ENCODE peak calls at places on chromosomes 4 and X, in five cellular contexts. H is HFF-Myc, Q is endothelial cell, K is dorsolateral prefrontal cortex, E is left ventricle myocardium inferior. B is an unnamed sample.

GRCh38 chr4:67879486-67879885 is 4.3 kb downstream of the TMPRSS11D start:
- DNase-seq in K (no peak), Q (no peak), E (no peak), H (no peak), B (no peak)

GRCh38 chr4:73832651-73833237 is 3.7 kb upstream of the CXCL6 start:
- DNase-seq in H (no peak), E (no peak), K (no peak), Q (no peak), B (no peak)

GRCh38 chrX:134999469-134999868 is 8.7 kb downstream of the SMIM10 start:
- DNase-seq in Q (no peak), K (no peak), E (no peak), H (no peak), B (no peak)

GRCh38 chr4:8120518-8120917 is 38.1 kb downstream of the ABLIM2 start:
- DNase-seq in K (no peak), H (no peak), E (no peak), Q (no peak), B (no peak)

GRCh38 chr4:137768196-137768595 is 235.9 kb upstream of the PCDH18 start:
- DNase-seq in Q (no peak), H (no peak), E (no peak), K (no peak), B (no peak)

GRCh38 chr4:142567199-142567598 is 278.9 kb downstream of the INPP4B start:
- DNase-seq in E (no peak), H (no peak), Q (no peak), K (no peak), B (no peak)

GRCh38 chr4:67030636-67031035 is 514.7 kb downstream of the CENPC start:
- DNase-seq in Q (no peak), H (no peak), K (no peak), E (no peak), B (no peak)

GRCh38 chrX:103688949-103689348 is 2.5 kb upstream of the MORF4L2 start:
- DNase-seq in Q (no peak), H (no peak), K (no peak), E (no peak), B (no peak)

GRCh38 chrX:37470711-37471110 is 100.8 kb upstream of the LANCL3 start:
- DNase-seq in H (no peak), Q (no peak), K (no peak), E (no peak), B (no peak)

GRCh38 chr4:37914539-37914938 is 23.7 kb downstream of the TBC1D1 start:
- DNase-seq in H (no peak), K (no peak), Q (no peak), E (no peak), B (no peak)

GRCh38 chr4:151786158-151786495 is 25.3 kb upstream of the GATB start:
- DNase-seq in H (no peak), Q (no peak), E (no peak), K (no peak), B (no peak)

GRCh38 chr4:24042094-24042493 is 152.2 kb upstream of the PPARGC1A start:
- DNase-seq in E (no peak), H (peak; percentile 88), K (no peak), Q (no peak), B (no peak)

GRCh38 chr4:87270144-87270543 is 49.7 kb upstream of the KLHL8 start:
- DNase-seq in K (no peak), E (no peak), Q (peak; percentile 5), H (peak; percentile 3), B (peak; percentile 8)

GRCh38 chrX:135931644-135932487 is 38.4 kb downstream of the SAGE1 start:
- DNase-seq in Q (peak; percentile 54), E (peak; percentile 12), H (peak; percentile 1), K (peak; percentile 51), B (peak; percentile 52)

GRCh38 chrX:137563681-137564651 is 2.0 kb upstream of the ZIC3 start:
- DNase-seq in H (no peak), K (no peak), Q (no peak), E (no peak), B (no peak)

GRCh38 chr4:70768301-70768948 is 46.7 kb downstream of the RUFY3 start:
- DNase-seq in H (no peak), Q (no peak), K (no peak), E (no peak), B (no peak)

GRCh38 chrX:10966057-10966456 is 145.1 kb upstream of the HCCS start:
- DNase-seq in Q (no peak), E (no peak), H (no peak), K (no peak), B (no peak)

GRCh38 chrX:36431819-36432218 is 512.3 kb downstream of the CFAP47 start:
- DNase-seq in K (no peak), E (no peak), H (no peak), Q (no peak), B (no peak)

GRCh38 chrX:136275553-136275952 is 24.4 kb upstream of the MAP7D3 start:
- DNase-seq in K (no peak), Q (no peak), H (no peak), E (no peak), B (no peak)

GRCh38 chr4:155759372-155760252 is 791 bp downstream of the GUCY1B1 start:
- DNase-seq in Q (peak; percentile 42), H (no peak), E (peak; percentile 86), K (peak; percentile 75), B (peak; percentile 50)

GRCh38 chr4:112127048-112127637 is 18.1 kb upstream of the FAM241A start:
- DNase-seq in H (no peak), E (no peak), Q (no peak), K (no peak), B (no peak)

GRCh38 chr4:22091351-22091731 is 142.8 kb upstream of the KCNIP4 start:
- DNase-seq in E (no peak), Q (no peak), H (no peak), K (no peak), B (no peak)

GRCh38 chr4:144699565-144699964 is 53.6 kb downstream of the HHIP start:
- DNase-seq in K (no peak), Q (no peak), H (no peak), E (no peak), B (no peak)

GRCh38 chr4:4578981-4579380 is 37.1 kb upstream of the STX18 start:
- DNase-seq in E (no peak), K (no peak), Q (no peak), H (no peak), B (peak; percentile 47)

GRCh38 chr4:48681856-48682255 is 98.2 kb downstream of the FRYL start:
- DNase-seq in H (no peak), E (no peak), Q (no peak), K (no peak), B (no peak)

GRCh38 chr4:128782076-128782715 is 27.3 kb upstream of the JADE1 start:
- DNase-seq in E (peak; percentile 29), H (no peak), K (no peak), Q (no peak), B (no peak)

GRCh38 chr4:80035336-80035735 is 37.7 kb downstream of the ANTXR2 start:
- DNase-seq in E (no peak), H (no peak), K (no peak), Q (peak; percentile 29), B (no peak)

GRCh38 chrX:123698979-123699378 is 33.9 kb downstream of the THOC2 start:
- DNase-seq in H (no peak), E (no peak), K (no peak), Q (no peak), B (no peak)

GRCh38 chrX:123695242-123695641 is 37.6 kb downstream of the THOC2 start:
- DNase-seq in H (no peak), E (no peak), Q (no peak), K (no peak), B (no peak)

GRCh38 chrX:123696334-123696733 is 36.5 kb downstream of the THOC2 start:
- DNase-seq in H (no peak), K (no peak), E (no peak), Q (no peak), B (no peak)
- TF ChIP-seq CTCF in H (no peak), K (no peak), E (no peak), Q (no peak), B (no peak)

DNA sequence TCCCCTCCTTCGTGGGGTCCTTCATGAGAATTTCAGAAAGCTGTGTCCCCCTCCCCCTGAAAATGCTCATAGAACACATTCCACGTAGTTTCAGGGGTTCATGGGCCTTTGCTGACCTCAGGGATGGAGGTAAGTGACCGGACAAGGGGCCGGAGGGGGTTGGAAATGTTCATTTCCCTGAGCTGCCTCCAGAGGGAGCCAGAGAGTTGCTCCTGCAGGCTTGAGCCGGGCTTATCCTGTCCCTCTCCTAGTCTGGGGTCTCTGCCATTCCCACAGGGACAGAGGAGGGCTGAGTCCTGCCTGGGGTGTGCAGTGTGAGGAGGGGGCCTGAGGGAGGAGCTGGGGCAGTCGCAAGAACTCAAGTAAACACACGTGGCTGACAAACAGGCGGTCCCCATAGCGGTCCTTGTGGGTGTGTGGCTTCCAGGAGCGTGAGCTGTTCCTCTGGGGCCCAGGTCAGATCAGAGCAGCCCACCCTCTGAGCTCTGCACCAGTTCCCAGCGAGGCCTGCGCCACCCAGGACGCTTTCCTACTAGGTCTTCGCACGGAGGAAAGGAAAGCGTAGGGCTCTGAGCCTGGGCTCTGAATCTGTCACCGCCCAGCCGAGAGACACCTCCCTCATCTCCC is 62.5 kb downstream of the WFS1 start:
- DNase-seq in K (no peak), Q (peak; percentile 69), H (no peak), E (no peak), B (peak; percentile 58)
- TF ChIP-seq CTCF in K (peak; percentile 81), Q (peak; percentile 85), H (peak; percentile 85), E (peak; percentile 80), B (peak; percentile 83)

DNA sequence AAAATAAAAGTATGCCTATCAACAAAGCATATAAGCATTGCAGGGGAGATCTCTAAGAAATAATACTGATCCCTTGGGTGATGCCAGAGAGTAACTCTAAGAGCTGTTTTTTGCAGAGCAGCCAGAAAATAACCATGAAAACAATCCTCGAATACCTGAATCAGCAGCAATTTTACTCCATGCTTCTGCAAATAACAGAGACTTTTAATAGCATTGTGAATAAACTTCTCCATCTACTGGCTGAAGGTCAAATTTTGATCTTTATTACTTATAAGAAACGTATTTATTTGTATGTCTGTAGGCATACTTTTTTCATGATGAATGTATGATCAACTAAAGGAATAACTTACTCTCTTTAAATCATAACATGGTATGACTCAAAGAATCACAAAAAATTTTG is 334.5 kb downstream of the GALNTL6 start:
- DNase-seq in K (no peak), H (no peak), E (no peak), Q (no peak), B (no peak)
- TF ChIP-seq CTCF in K (no peak), H (no peak), E (no peak), Q (no peak), B (no peak)

GRCh38 chrX:131728295-131729145 is 184.6 kb downstream of the OR13H1 start:
- DNase-seq in H (no peak), K (peak; percentile 68), Q (no peak), E (no peak), B (no peak)
- TF ChIP-seq CTCF in H (no peak), K (peak; percentile 56), Q (no peak), E (no peak), B (no peak)

B was measured in neural crest cell.